ENCODE peak calls at places on chromosome 2, in five cellular contexts. One of them, this sample, is unnamed.
A peak's percentile ranks its signal among the peaks of the same experiment; 100 is the strongest.

GRCh38 chr2:191582355-191582754 is 95.6 kb upstream of the NABP1 start:
- DNase-seq in A549: peak; percentile 81
- DNase-seq in SK-N-SH: no peak
- DNase-seq in stomach: no peak
- DNase-seq in transverse colon: no peak
- DNase-seq in this sample: no peak

GRCh38 chr2:219548990-219549389 is 5.2 kb downstream of the TMEM198 start:
- DNase-seq in SK-N-SH: no peak
- DNase-seq in transverse colon: no peak
- DNase-seq in A549: no peak
- DNase-seq in stomach: no peak
- DNase-seq in this sample: no peak

GRCh38 chr2:167380094-167380493 is 491.8 kb downstream of the XIRP2 start:
- DNase-seq in A549: no peak
- DNase-seq in transverse colon: peak; percentile 11
- DNase-seq in stomach: no peak
- DNase-seq in SK-N-SH: no peak
- DNase-seq in this sample: no peak

GRCh38 chr2:9497017-9497416 is 22.7 kb downstream of the IAH1 start:
- DNase-seq in A549: no peak
- DNase-seq in stomach: no peak
- DNase-seq in SK-N-SH: no peak
- DNase-seq in transverse colon: no peak
- DNase-seq in this sample: no peak

GRCh38 chr2:127614731-127615130 is 31.2 kb upstream of the GPR17 start:
- DNase-seq in SK-N-SH: peak; percentile 6
- DNase-seq in stomach: peak; percentile 3
- DNase-seq in transverse colon: no peak
- DNase-seq in A549: no peak
- DNase-seq in this sample: no peak

GRCh38 chr2:54954158-54954557 is 96.1 kb downstream of the RTN4 start:
- DNase-seq in transverse colon: no peak
- DNase-seq in A549: no peak
- DNase-seq in stomach: no peak
- DNase-seq in SK-N-SH: no peak
- DNase-seq in this sample: no peak

GRCh38 chr2:589551-589950 is 87.7 kb downstream of the TMEM18 start:
- DNase-seq in stomach: peak; percentile 74
- DNase-seq in SK-N-SH: no peak
- DNase-seq in A549: no peak
- DNase-seq in transverse colon: no peak
- DNase-seq in this sample: no peak

GRCh38 chr2:127407091-127407490 is 11.1 kb upstream of the PROC start:
- DNase-seq in stomach: no peak
- DNase-seq in A549: no peak
- DNase-seq in SK-N-SH: no peak
- DNase-seq in transverse colon: no peak
- DNase-seq in this sample: no peak

GRCh38 chr2:163771596-163771995 is 35.8 kb upstream of the FIGN start:
- DNase-seq in A549: peak; percentile 52
- DNase-seq in SK-N-SH: no peak
- DNase-seq in transverse colon: no peak
- DNase-seq in stomach: no peak
- DNase-seq in this sample: no peak

GRCh38 chr2:96470089-96470488 is 35.1 kb downstream of the NEURL3 start:
- DNase-seq in SK-N-SH: no peak
- DNase-seq in transverse colon: no peak
- DNase-seq in A549: no peak
- DNase-seq in stomach: no peak
- DNase-seq in this sample: no peak

GRCh38 chr2:9897331-9897737 is 54.1 kb downstream of the TAF1B start:
- DNase-seq in A549: peak; percentile 46
- DNase-seq in transverse colon: peak; percentile 51
- DNase-seq in SK-N-SH: no peak
- DNase-seq in stomach: peak; percentile 64
- DNase-seq in this sample: peak; percentile 90

GRCh38 chr2:96527990-96528679 is 8.4 kb upstream of the ARID5A start:
- DNase-seq in A549: no peak
- DNase-seq in stomach: no peak
- DNase-seq in transverse colon: peak; percentile 52
- DNase-seq in SK-N-SH: no peak
- DNase-seq in this sample: peak; percentile 84

GRCh38 chr2:32719933-32720716 is 92.3 kb downstream of the TTC27 start:
- DNase-seq in SK-N-SH: no peak
- DNase-seq in A549: no peak
- DNase-seq in transverse colon: no peak
- DNase-seq in stomach: no peak
- DNase-seq in this sample: no peak

GRCh38 chr2:113117594-113118262 is 9.7 kb upstream of the IL1RN start:
- DNase-seq in A549: no peak
- DNase-seq in transverse colon: peak; percentile 46
- DNase-seq in SK-N-SH: no peak
- DNase-seq in stomach: peak; percentile 94
- DNase-seq in this sample: no peak

GRCh38 chr2:171958475-171958874 is 36.2 kb downstream of the HAT1 start:
- DNase-seq in stomach: no peak
- DNase-seq in SK-N-SH: no peak
- DNase-seq in transverse colon: no peak
- DNase-seq in A549: no peak
- DNase-seq in this sample: no peak

GRCh38 chr2:212007972-212008371 is 530.6 kb downstream of the ERBB4 start:
- DNase-seq in A549: no peak
- DNase-seq in SK-N-SH: no peak
- DNase-seq in transverse colon: no peak
- DNase-seq in stomach: no peak
- DNase-seq in this sample: no peak

GRCh38 chr2:122764019-122764418 is 1008.6 kb downstream of the TSN start:
- DNase-seq in SK-N-SH: no peak
- DNase-seq in stomach: no peak
- DNase-seq in transverse colon: no peak
- DNase-seq in A549: no peak
- DNase-seq in this sample: no peak

DNA sequence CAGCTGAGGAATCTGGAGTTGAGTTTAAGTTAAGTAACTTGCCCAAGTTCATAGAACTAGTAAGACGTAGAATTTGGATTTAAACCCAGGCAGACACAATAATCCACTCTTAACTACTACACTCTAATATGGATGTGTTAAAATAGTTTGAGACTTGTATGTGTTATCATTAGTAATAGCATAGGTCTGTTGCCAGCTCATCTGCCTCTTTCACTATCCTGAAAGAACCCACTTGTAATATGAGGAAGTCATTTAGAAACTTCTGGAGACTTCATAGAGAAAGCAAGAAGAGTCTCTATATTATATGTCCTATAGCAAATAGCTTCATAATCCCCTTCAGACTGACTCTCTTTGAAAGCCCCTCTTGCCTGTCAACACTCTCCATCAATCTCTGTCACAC is 43.0 kb upstream of the ACADL start:
- DNase-seq in SK-N-SH: no peak
- DNase-seq in stomach: no peak
- DNase-seq in transverse colon: no peak
- DNase-seq in A549: no peak
- DNase-seq in this sample: no peak
- TF ChIP-seq EP300 in SK-N-SH: no peak
- TF ChIP-seq EP300 in stomach: no peak
- TF ChIP-seq EP300 in transverse colon: no peak
- TF ChIP-seq EP300 in A549: no peak
- TF ChIP-seq EP300 in this sample: no peak

GRCh38 chr2:39436592-39437521 is at the start of gene MAP4K3:
- DNase-seq in transverse colon: peak; percentile 95
- DNase-seq in SK-N-SH: peak; percentile 100
- DNase-seq in A549: peak; percentile 97
- DNase-seq in stomach: peak; percentile 93
- DNase-seq in this sample: peak; percentile 97

GRCh38 chr2:39434233-39434897 is 2.7 kb downstream of the MAP4K3 start:
- DNase-seq in stomach: no peak
- DNase-seq in A549: no peak
- DNase-seq in transverse colon: no peak
- DNase-seq in SK-N-SH: no peak
- DNase-seq in this sample: no peak

GRCh38 chr2:39435974-39436591 is 1.0 kb downstream of the MAP4K3 start:
- DNase-seq in stomach: no peak
- DNase-seq in SK-N-SH: peak; percentile 73
- DNase-seq in A549: no peak
- DNase-seq in transverse colon: no peak
- DNase-seq in this sample: no peak

GRCh38 chr2:39433586-39434195 is 3.4 kb downstream of the MAP4K3 start:
- DNase-seq in SK-N-SH: no peak
- DNase-seq in A549: no peak
- DNase-seq in transverse colon: no peak
- DNase-seq in stomach: no peak
- DNase-seq in this sample: no peak

GRCh38 chr2:39435254-39435653 is 1.8 kb downstream of the MAP4K3 start:
- DNase-seq in stomach: no peak
- DNase-seq in A549: no peak
- DNase-seq in transverse colon: no peak
- DNase-seq in SK-N-SH: no peak
- DNase-seq in this sample: no peak
- H3K4me3 ChIP-seq in stomach: peak overlapping the region; percentile 60
- H3K4me3 ChIP-seq in A549: peak overlapping the region; percentile 74
- H3K4me3 ChIP-seq in transverse colon: peak overlapping the region; percentile 96
- H3K4me3 ChIP-seq in SK-N-SH: peak overlapping the region; percentile 99
- H3K4me3 ChIP-seq in this sample: peak overlapping the region; percentile 94

GRCh38 chr2:232927041-232927792 is 57.2 kb downstream of the SNORC start:
- DNase-seq in A549: peak; percentile 22
- DNase-seq in stomach: no peak
- DNase-seq in SK-N-SH: peak; percentile 55
- DNase-seq in transverse colon: no peak
- DNase-seq in this sample: no peak
- H3K27ac ChIP-seq in A549: peak overlapping the region; percentile 86
- H3K27ac ChIP-seq in stomach: no peak overlapping the region
- H3K27ac ChIP-seq in SK-N-SH: no peak overlapping the region
- H3K27ac ChIP-seq in transverse colon: no peak overlapping the region
- H3K27ac ChIP-seq in this sample: no peak overlapping the region

DNA sequence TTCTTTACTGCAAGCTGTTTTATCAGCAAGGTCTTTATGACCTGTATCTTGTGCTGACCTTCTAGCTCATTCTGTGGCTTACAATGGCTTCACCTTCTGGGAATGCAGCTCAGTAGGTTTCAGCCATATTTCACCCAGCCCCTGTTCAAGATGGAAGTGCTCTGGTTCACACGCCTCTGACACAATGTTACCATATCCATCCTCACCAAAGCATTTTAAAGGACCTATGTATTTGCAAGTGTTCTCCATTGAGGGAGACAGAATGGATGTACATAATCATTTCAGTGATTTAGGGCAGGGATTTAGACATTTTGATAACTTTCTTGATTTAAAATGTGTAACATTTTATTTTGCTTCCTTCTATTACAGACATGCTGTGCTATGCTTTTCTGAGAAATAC is 182.3 kb upstream of the FN1 start:
- DNase-seq in A549: no peak
- DNase-seq in SK-N-SH: no peak
- DNase-seq in transverse colon: no peak
- DNase-seq in stomach: no peak
- DNase-seq in this sample: no peak
- TF ChIP-seq EP300 in A549: no peak
- TF ChIP-seq EP300 in SK-N-SH: no peak
- TF ChIP-seq EP300 in transverse colon: no peak
- TF ChIP-seq EP300 in stomach: no peak
- TF ChIP-seq EP300 in this sample: no peak

DNA sequence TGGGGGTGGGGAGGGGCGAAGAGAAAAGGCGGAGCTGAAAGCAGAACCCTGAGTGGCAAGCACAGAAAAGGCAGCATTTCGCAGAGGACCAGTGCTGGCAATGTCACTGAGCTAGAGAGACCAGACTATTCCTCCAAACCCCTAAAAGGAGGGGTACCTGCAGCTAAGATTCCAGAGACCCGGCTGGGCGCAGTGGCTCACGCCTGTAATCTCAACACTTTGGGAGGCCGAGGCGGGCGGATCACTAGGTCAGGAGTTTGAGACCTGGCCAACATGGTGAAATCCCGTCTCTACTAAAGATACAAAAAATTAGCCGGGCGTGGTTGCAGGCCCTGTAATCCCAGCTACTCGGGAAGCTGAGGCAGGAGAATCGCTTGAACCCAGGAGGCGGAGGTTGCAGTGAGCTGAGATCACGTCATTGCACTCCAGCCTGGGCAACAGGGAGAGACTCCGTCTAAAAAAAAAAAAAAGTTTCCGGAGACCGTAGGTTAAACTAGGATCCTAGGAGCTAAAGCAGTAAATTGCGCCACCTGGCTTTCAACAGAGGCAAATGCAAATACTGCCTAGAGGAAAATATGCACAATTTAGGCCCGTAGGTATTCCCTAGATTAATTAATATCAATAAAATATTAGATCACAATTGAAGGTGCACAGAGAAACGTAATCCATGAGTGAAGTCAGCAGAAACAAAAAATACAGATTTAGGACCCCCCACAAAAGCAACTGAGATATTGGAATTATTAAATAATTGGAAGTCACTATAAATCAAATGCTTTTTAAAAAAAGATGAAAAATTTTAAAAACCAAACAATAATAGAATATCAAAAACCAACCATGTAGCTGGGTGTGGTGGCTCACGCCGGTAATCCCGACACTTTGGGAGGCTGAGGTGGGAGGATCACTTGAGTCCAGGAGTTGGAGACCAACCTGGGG is 4.9 kb downstream of the UCN start:
- DNase-seq in transverse colon: peak; percentile 41
- DNase-seq in SK-N-SH: peak; percentile 85
- DNase-seq in A549: peak; percentile 80
- DNase-seq in stomach: peak; percentile 43
- DNase-seq in this sample: no peak
- H3K4me3 ChIP-seq in transverse colon: peak overlapping the region; percentile 32
- H3K4me3 ChIP-seq in SK-N-SH: no peak overlapping the region
- H3K4me3 ChIP-seq in A549: peak overlapping the region; percentile 37
- H3K4me3 ChIP-seq in stomach: peak overlapping the region; percentile 32
- H3K4me3 ChIP-seq in this sample: peak overlapping the region; percentile 27

DNA sequence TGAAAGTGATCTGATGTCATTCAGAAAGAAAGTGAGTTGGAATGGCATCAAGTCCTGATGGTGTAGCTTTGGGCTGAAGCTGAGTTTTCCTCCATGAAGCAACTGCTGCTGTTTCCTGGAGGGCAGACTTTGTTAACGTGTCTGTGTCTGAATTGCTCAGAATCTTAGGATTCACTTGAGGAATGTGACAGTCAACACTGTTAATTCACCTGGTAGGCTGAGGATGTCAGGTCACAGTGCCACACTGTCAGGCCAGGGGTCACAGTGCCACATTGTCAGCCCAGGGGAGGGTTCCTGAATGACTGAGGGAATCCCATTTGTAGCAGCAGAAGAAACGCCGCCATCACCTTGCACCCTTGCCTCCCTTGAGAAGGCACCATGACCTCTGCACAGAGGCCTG is 39.4 kb downstream of the LYPD6B start:
- DNase-seq in A549: no peak
- DNase-seq in stomach: no peak
- DNase-seq in SK-N-SH: no peak
- DNase-seq in transverse colon: no peak
- DNase-seq in this sample: no peak
- H3K27ac ChIP-seq in A549: no peak overlapping the region
- H3K27ac ChIP-seq in stomach: no peak overlapping the region
- H3K27ac ChIP-seq in SK-N-SH: peak overlapping the region; percentile 72
- H3K27ac ChIP-seq in transverse colon: no peak overlapping the region
- H3K27ac ChIP-seq in this sample: no peak overlapping the region

This sample was measured in sigmoid colon.